ENCODE peak calls at places on chromosomes 7 and 10, in seven cellular contexts. One of them, this sample, is unnamed.

GRCh38 chr7:50939026-50939425 is 156.3 kb upstream of the GRB10 start:
- DNase-seq in mesenchymal stem cell: peak
- DNase-seq in CD8-positive, alpha-beta memory T cell: no peak
- DNase-seq in H9: no peak
- DNase-seq in A549: no peak
- DNase-seq in dorsolateral prefrontal cortex: no peak
- DNase-seq in hepatocyte: no peak
- DNase-seq in this sample: no peak

GRCh38 chr7:372546-372938 is 82.6 kb downstream of the FOXL3 start:
- DNase-seq in mesenchymal stem cell: no peak
- DNase-seq in CD8-positive, alpha-beta memory T cell: no peak
- DNase-seq in H9: no peak
- DNase-seq in A549: no peak
- DNase-seq in dorsolateral prefrontal cortex: no peak
- DNase-seq in hepatocyte: no peak
- DNase-seq in this sample: no peak

GRCh38 chr10:124064158-124064603 is 29.2 kb downstream of the CHST15 start:
- DNase-seq in mesenchymal stem cell: no peak
- DNase-seq in CD8-positive, alpha-beta memory T cell: no peak
- DNase-seq in H9: no peak
- DNase-seq in A549: peak
- DNase-seq in dorsolateral prefrontal cortex: no peak
- DNase-seq in hepatocyte: peak
- DNase-seq in this sample: no peak

GRCh38 chr7:44286618-44287487 is 38.5 kb downstream of the CAMK2B start:
- DNase-seq in mesenchymal stem cell: no peak
- DNase-seq in CD8-positive, alpha-beta memory T cell: no peak
- DNase-seq in H9: peak
- DNase-seq in A549: no peak
- DNase-seq in dorsolateral prefrontal cortex: peak
- DNase-seq in hepatocyte: no peak
- DNase-seq in this sample: no peak

GRCh38 chr10:28761084-28761875 is 84.0 kb downstream of the BAMBI start:
- DNase-seq in mesenchymal stem cell: no peak
- DNase-seq in CD8-positive, alpha-beta memory T cell: no peak
- DNase-seq in H9: no peak
- DNase-seq in A549: no peak
- DNase-seq in dorsolateral prefrontal cortex: no peak
- DNase-seq in hepatocyte: no peak
- DNase-seq in this sample: no peak

GRCh38 chr7:55133630-55134392 is 115.0 kb downstream of the EGFR start:
- DNase-seq in mesenchymal stem cell: peak
- DNase-seq in CD8-positive, alpha-beta memory T cell: no peak
- DNase-seq in H9: no peak
- DNase-seq in A549: peak
- DNase-seq in dorsolateral prefrontal cortex: no peak
- DNase-seq in hepatocyte: peak
- DNase-seq in this sample: peak

GRCh38 chr7:149724661-149725425 is 48.5 kb downstream of the ZNF467 start:
- DNase-seq in mesenchymal stem cell: no peak
- DNase-seq in CD8-positive, alpha-beta memory T cell: no peak
- DNase-seq in H9: peak
- DNase-seq in A549: no peak
- DNase-seq in dorsolateral prefrontal cortex: no peak
- DNase-seq in hepatocyte: no peak
- DNase-seq in this sample: no peak

GRCh38 chr10:8617792-8618191 is 563.3 kb downstream of the GATA3 start:
- DNase-seq in mesenchymal stem cell: no peak
- DNase-seq in CD8-positive, alpha-beta memory T cell: no peak
- DNase-seq in H9: no peak
- DNase-seq in A549: no peak
- DNase-seq in dorsolateral prefrontal cortex: no peak
- DNase-seq in hepatocyte: no peak
- DNase-seq in this sample: no peak

GRCh38 chr7:157557263-157557662 is 220.5 kb downstream of the DNAJB6 start:
- DNase-seq in mesenchymal stem cell: no peak
- DNase-seq in CD8-positive, alpha-beta memory T cell: no peak
- DNase-seq in H9: no peak
- DNase-seq in A549: no peak
- DNase-seq in dorsolateral prefrontal cortex: no peak
- DNase-seq in hepatocyte: no peak
- DNase-seq in this sample: no peak

GRCh38 chr10:118732253-118733194 is 22.2 kb downstream of the CACUL1 start:
- DNase-seq in mesenchymal stem cell: no peak
- DNase-seq in CD8-positive, alpha-beta memory T cell: no peak
- DNase-seq in H9: no peak
- DNase-seq in A549: no peak
- DNase-seq in dorsolateral prefrontal cortex: no peak
- DNase-seq in hepatocyte: no peak
- DNase-seq in this sample: no peak

GRCh38 chr10:92811986-92812385 is 36.3 kb upstream of the EXOC6 start:
- DNase-seq in mesenchymal stem cell: no peak
- DNase-seq in CD8-positive, alpha-beta memory T cell: no peak
- DNase-seq in H9: no peak
- DNase-seq in A549: no peak
- DNase-seq in dorsolateral prefrontal cortex: no peak
- DNase-seq in hepatocyte: no peak
- DNase-seq in this sample: no peak

GRCh38 chr10:33248638-33249037 is 85.8 kb downstream of the NRP1 start:
- DNase-seq in mesenchymal stem cell: peak
- DNase-seq in CD8-positive, alpha-beta memory T cell: no peak
- DNase-seq in H9: no peak
- DNase-seq in A549: no peak
- DNase-seq in dorsolateral prefrontal cortex: no peak
- DNase-seq in hepatocyte: no peak
- DNase-seq in this sample: peak

GRCh38 chr7:44163591-44163990 is 22.5 kb upstream of the MYL7 start:
- DNase-seq in mesenchymal stem cell: peak
- DNase-seq in CD8-positive, alpha-beta memory T cell: no peak
- DNase-seq in H9: peak
- DNase-seq in A549: no peak
- DNase-seq in dorsolateral prefrontal cortex: no peak
- DNase-seq in hepatocyte: no peak
- DNase-seq in this sample: peak

GRCh38 chr7:115008465-115009114 is 86.7 kb downstream of the MDFIC start:
- DNase-seq in mesenchymal stem cell: peak
- DNase-seq in CD8-positive, alpha-beta memory T cell: no peak
- DNase-seq in H9: no peak
- DNase-seq in A549: no peak
- DNase-seq in dorsolateral prefrontal cortex: no peak
- DNase-seq in hepatocyte: peak
- DNase-seq in this sample: no peak

GRCh38 chr10:17214486-17214885 is 13.0 kb upstream of the TRDMT1 start:
- DNase-seq in mesenchymal stem cell: peak
- DNase-seq in CD8-positive, alpha-beta memory T cell: no peak
- DNase-seq in H9: no peak
- DNase-seq in A549: no peak
- DNase-seq in dorsolateral prefrontal cortex: no peak
- DNase-seq in hepatocyte: no peak
- DNase-seq in this sample: no peak
- H3K27ac ChIP-seq in mesenchymal stem cell: peak
- H3K27ac ChIP-seq in CD8-positive, alpha-beta memory T cell: no peak
- H3K27ac ChIP-seq in H9: no peak
- H3K27ac ChIP-seq in A549: peak
- H3K27ac ChIP-seq in dorsolateral prefrontal cortex: no peak
- H3K27ac ChIP-seq in hepatocyte: peak
- H3K27ac ChIP-seq in this sample: peak

DNA sequence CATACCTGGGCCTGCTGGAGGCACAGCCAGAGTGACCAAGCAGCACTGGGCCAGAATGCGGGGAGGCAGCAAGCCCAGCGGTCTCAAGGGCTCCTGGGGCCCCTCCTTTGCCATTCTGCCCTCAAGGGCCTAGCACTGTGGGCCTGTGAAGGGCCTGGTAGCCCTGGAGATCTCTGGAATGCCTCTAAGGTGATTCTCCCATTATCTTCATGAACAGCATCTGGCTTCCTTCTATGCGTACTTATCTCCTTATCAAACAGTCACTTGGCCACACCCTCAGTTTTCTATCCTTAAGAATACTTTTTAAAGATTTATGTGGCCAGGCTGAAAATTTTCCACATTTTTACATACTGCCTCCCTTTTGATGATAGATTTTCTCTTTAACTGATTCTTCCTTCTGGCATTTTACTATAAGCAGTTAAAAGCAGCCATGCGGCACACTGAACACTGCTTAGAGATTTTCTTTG is 67.5 kb upstream of the CCNY start:
- DNase-seq in mesenchymal stem cell: no peak
- DNase-seq in CD8-positive, alpha-beta memory T cell: no peak
- DNase-seq in H9: no peak
- DNase-seq in A549: no peak
- DNase-seq in dorsolateral prefrontal cortex: no peak
- DNase-seq in hepatocyte: peak
- DNase-seq in this sample: no peak
- H3K27ac ChIP-seq in mesenchymal stem cell: peak
- H3K27ac ChIP-seq in CD8-positive, alpha-beta memory T cell: no peak
- H3K27ac ChIP-seq in H9: no peak
- H3K27ac ChIP-seq in A549: peak
- H3K27ac ChIP-seq in dorsolateral prefrontal cortex: no peak
- H3K27ac ChIP-seq in hepatocyte: peak
- H3K27ac ChIP-seq in this sample: no peak

DNA sequence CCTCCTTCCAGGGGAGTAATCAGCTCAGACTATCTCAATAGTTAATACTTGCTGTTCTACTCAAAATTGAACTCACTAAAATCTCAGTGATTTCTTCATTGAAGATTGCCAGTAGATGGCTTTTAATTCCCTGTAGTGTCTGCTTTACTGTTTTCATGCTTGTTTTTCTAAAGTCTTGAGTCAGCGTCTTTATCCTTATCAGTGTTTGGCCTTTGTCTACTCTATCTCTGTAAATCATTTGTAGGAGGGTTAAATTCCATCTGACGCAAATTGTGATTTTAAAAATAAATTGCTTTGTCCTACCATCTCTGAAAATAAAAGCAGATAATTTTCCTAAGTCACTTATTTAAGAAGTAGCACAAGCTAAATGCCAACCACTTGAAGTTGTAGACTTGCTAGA is 47.4 kb downstream of the CNNM2 start:
- DNase-seq in mesenchymal stem cell: no peak
- DNase-seq in CD8-positive, alpha-beta memory T cell: no peak
- DNase-seq in H9: no peak
- DNase-seq in A549: no peak
- DNase-seq in dorsolateral prefrontal cortex: no peak
- DNase-seq in hepatocyte: peak
- DNase-seq in this sample: no peak
- H3K27ac ChIP-seq in mesenchymal stem cell: no peak
- H3K27ac ChIP-seq in CD8-positive, alpha-beta memory T cell: no peak
- H3K27ac ChIP-seq in H9: no peak
- H3K27ac ChIP-seq in A549: peak
- H3K27ac ChIP-seq in dorsolateral prefrontal cortex: no peak
- H3K27ac ChIP-seq in hepatocyte: peak
- H3K27ac ChIP-seq in this sample: no peak

GRCh38 chr7:36048141-36048901 is 104.7 kb upstream of the EEPD1 start:
- DNase-seq in mesenchymal stem cell: peak
- DNase-seq in CD8-positive, alpha-beta memory T cell: no peak
- DNase-seq in H9: no peak
- DNase-seq in A549: no peak
- DNase-seq in dorsolateral prefrontal cortex: no peak
- DNase-seq in hepatocyte: no peak
- DNase-seq in this sample: peak
- H3K27ac ChIP-seq in mesenchymal stem cell: no peak
- H3K27ac ChIP-seq in CD8-positive, alpha-beta memory T cell: no peak
- H3K27ac ChIP-seq in H9: no peak
- H3K27ac ChIP-seq in A549: no peak
- H3K27ac ChIP-seq in dorsolateral prefrontal cortex: peak
- H3K27ac ChIP-seq in hepatocyte: peak
- H3K27ac ChIP-seq in this sample: no peak

DNA sequence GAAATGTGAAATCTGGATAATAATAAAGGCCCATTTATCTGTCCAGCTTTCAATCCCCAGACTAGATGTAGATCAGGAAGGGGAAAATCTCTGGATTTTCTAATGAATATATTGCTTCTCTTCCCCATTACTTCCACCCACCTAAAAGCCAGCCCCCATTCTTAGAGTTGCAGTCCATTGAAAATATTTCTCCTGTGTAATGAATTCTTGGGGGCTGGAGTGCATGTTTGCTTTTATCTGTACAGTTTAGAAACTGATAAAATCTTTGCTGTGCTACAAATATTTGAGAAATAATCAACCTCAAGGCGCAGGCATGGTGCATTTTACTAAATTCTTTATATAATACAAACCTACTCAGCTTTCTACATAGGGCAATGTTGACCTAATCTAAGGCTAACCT is 180.8 kb downstream of the ARID5B start:
- DNase-seq in mesenchymal stem cell: no peak
- DNase-seq in CD8-positive, alpha-beta memory T cell: no peak
- DNase-seq in H9: no peak
- DNase-seq in A549: no peak
- DNase-seq in dorsolateral prefrontal cortex: no peak
- DNase-seq in hepatocyte: no peak
- DNase-seq in this sample: no peak
- H3K27ac ChIP-seq in mesenchymal stem cell: peak
- H3K27ac ChIP-seq in CD8-positive, alpha-beta memory T cell: no peak
- H3K27ac ChIP-seq in H9: no peak
- H3K27ac ChIP-seq in A549: peak
- H3K27ac ChIP-seq in dorsolateral prefrontal cortex: peak
- H3K27ac ChIP-seq in hepatocyte: peak
- H3K27ac ChIP-seq in this sample: peak

DNA sequence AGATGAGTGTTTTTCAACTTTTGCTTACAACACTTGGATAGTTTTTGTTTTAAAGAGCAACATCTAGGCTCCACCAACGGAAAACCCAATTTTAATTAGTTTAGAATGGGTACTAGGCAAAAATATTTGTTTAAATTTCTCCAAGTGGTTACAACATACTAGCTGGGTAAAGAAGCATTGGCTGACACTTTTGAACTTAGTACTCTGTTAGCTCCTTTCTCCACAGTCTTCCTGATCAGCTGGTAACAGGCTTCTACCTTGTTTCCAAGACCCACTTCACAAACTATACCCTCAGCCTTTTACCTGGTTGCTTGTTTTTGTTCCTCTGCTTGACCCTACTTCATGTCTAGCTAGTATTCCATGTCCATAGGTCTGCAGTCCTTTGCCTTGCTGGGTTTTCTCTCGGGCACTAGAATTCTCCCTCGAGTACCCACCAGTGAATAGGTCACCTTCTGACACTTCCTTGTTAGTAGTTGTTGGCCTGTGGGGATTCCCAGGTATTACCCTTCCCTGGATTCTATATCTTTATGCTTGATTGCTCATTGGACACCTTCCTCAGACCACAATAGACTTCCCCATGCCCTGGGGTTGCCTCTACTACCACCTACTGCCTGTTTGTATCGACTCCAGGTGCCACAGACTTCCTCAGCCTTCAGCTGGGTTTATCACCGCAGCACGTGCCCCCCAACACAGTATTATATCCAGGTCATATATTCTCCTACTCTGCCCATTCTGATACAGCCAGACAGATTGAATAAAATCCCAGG is 42.0 kb downstream of the PRPS1L1 start:
- DNase-seq in mesenchymal stem cell: no peak
- DNase-seq in CD8-positive, alpha-beta memory T cell: no peak
- DNase-seq in H9: no peak
- DNase-seq in A549: no peak
- DNase-seq in dorsolateral prefrontal cortex: no peak
- DNase-seq in hepatocyte: no peak
- DNase-seq in this sample: no peak
- H3K27ac ChIP-seq in mesenchymal stem cell: no peak
- H3K27ac ChIP-seq in CD8-positive, alpha-beta memory T cell: no peak
- H3K27ac ChIP-seq in H9: no peak
- H3K27ac ChIP-seq in A549: no peak
- H3K27ac ChIP-seq in dorsolateral prefrontal cortex: no peak
- H3K27ac ChIP-seq in hepatocyte: peak
- H3K27ac ChIP-seq in this sample: no peak

This sample was measured in epithelial cell of prostate.